ENCODE peak calls at places on chromosomes 7 and 10, in six cellular contexts. One of them, this sample, is unnamed.

GRCh38 chr10:15015451-15015850 is 28.3 kb upstream of the OLAH start:
- DNase-seq in heart right ventricle: no peak
- DNase-seq in NCI-H1417: no peak
- DNase-seq in neural progenitor cell: no peak
- DNase-seq in NCI-H1105 treated with DMSO at 0.1 percent for 48 hours: no peak
- DNase-seq in anterior cingulate cortex: no peak
- DNase-seq in this sample: no peak

GRCh38 chr7:73983437-73984164 is 44.4 kb upstream of the ELN start:
- DNase-seq in NCI-H1417: no peak
- DNase-seq in NCI-H1105 treated with DMSO at 0.1 percent for 48 hours: no peak
- DNase-seq in neural progenitor cell: no peak
- DNase-seq in anterior cingulate cortex: no peak
- DNase-seq in heart right ventricle: peak; percentile 71
- DNase-seq in this sample: no peak

GRCh38 chr7:50651227-50651989 is 86.2 kb upstream of the DDC start:
- DNase-seq in NCI-H1417: no peak
- DNase-seq in neural progenitor cell: no peak
- DNase-seq in NCI-H1105 treated with DMSO at 0.1 percent for 48 hours: no peak
- DNase-seq in heart right ventricle: no peak
- DNase-seq in anterior cingulate cortex: no peak
- DNase-seq in this sample: no peak

GRCh38 chr10:18219096-18219495 is 78.9 kb downstream of the CACNB2 start:
- DNase-seq in NCI-H1417: no peak
- DNase-seq in NCI-H1105 treated with DMSO at 0.1 percent for 48 hours: no peak
- DNase-seq in heart right ventricle: no peak
- DNase-seq in anterior cingulate cortex: no peak
- DNase-seq in neural progenitor cell: no peak
- DNase-seq in this sample: no peak

GRCh38 chr10:33703897-33704825 is 369.7 kb upstream of the NRP1 start:
- DNase-seq in NCI-H1105 treated with DMSO at 0.1 percent for 48 hours: peak; percentile 1
- DNase-seq in heart right ventricle: no peak
- DNase-seq in neural progenitor cell: peak; percentile 8
- DNase-seq in NCI-H1417: no peak
- DNase-seq in anterior cingulate cortex: no peak
- DNase-seq in this sample: no peak

GRCh38 chr7:2099036-2099957 is 133.4 kb downstream of the MAD1L1 start:
- DNase-seq in NCI-H1417: no peak
- DNase-seq in NCI-H1105 treated with DMSO at 0.1 percent for 48 hours: no peak
- DNase-seq in neural progenitor cell: no peak
- DNase-seq in heart right ventricle: no peak
- DNase-seq in anterior cingulate cortex: no peak
- DNase-seq in this sample: peak; percentile 50

GRCh38 chr10:17007836-17008235 is 121.8 kb downstream of the CUBN start:
- DNase-seq in NCI-H1105 treated with DMSO at 0.1 percent for 48 hours: no peak
- DNase-seq in heart right ventricle: no peak
- DNase-seq in anterior cingulate cortex: no peak
- DNase-seq in NCI-H1417: no peak
- DNase-seq in neural progenitor cell: no peak
- DNase-seq in this sample: no peak

GRCh38 chr7:137591444-137591843 is 247.9 kb upstream of the PTN start:
- DNase-seq in NCI-H1417: no peak
- DNase-seq in NCI-H1105 treated with DMSO at 0.1 percent for 48 hours: no peak
- DNase-seq in heart right ventricle: no peak
- DNase-seq in anterior cingulate cortex: no peak
- DNase-seq in neural progenitor cell: peak; percentile 45
- DNase-seq in this sample: no peak

GRCh38 chr10:92418891-92419290 is 127.9 kb downstream of the MARCHF5 start:
- DNase-seq in NCI-H1105 treated with DMSO at 0.1 percent for 48 hours: no peak
- DNase-seq in heart right ventricle: no peak
- DNase-seq in anterior cingulate cortex: no peak
- DNase-seq in neural progenitor cell: no peak
- DNase-seq in NCI-H1417: no peak
- DNase-seq in this sample: no peak

GRCh38 chr7:90723233-90723632 is 127.1 kb downstream of the CDK14 start:
- DNase-seq in anterior cingulate cortex: no peak
- DNase-seq in heart right ventricle: no peak
- DNase-seq in NCI-H1105 treated with DMSO at 0.1 percent for 48 hours: no peak
- DNase-seq in neural progenitor cell: no peak
- DNase-seq in NCI-H1417: no peak
- DNase-seq in this sample: no peak

GRCh38 chr7:49848211-49848841 is 74.9 kb downstream of the VWC2 start:
- DNase-seq in neural progenitor cell: no peak
- DNase-seq in heart right ventricle: no peak
- DNase-seq in NCI-H1417: no peak
- DNase-seq in NCI-H1105 treated with DMSO at 0.1 percent for 48 hours: no peak
- DNase-seq in anterior cingulate cortex: no peak
- DNase-seq in this sample: no peak

GRCh38 chr7:122965306-122965705 is 30.2 kb downstream of the TAS2R16 start:
- DNase-seq in NCI-H1417: peak; percentile 52
- DNase-seq in neural progenitor cell: no peak
- DNase-seq in anterior cingulate cortex: no peak
- DNase-seq in heart right ventricle: no peak
- DNase-seq in NCI-H1105 treated with DMSO at 0.1 percent for 48 hours: peak; percentile 94
- DNase-seq in this sample: no peak

GRCh38 chr7:94368371-94368791 is 26.3 kb upstream of the COL1A2 start:
- DNase-seq in NCI-H1105 treated with DMSO at 0.1 percent for 48 hours: peak; percentile 83
- DNase-seq in NCI-H1417: no peak
- DNase-seq in heart right ventricle: no peak
- DNase-seq in neural progenitor cell: peak; percentile 25
- DNase-seq in anterior cingulate cortex: no peak
- DNase-seq in this sample: no peak

GRCh38 chr7:70271617-70272081 is 673.4 kb downstream of the AUTS2 start:
- DNase-seq in heart right ventricle: no peak
- DNase-seq in anterior cingulate cortex: no peak
- DNase-seq in NCI-H1105 treated with DMSO at 0.1 percent for 48 hours: no peak
- DNase-seq in NCI-H1417: peak; percentile 82
- DNase-seq in neural progenitor cell: no peak
- DNase-seq in this sample: no peak

GRCh38 chr7:63899691-63900393 is 98.8 kb upstream of the ZNF722 start:
- DNase-seq in anterior cingulate cortex: peak; percentile 82
- DNase-seq in NCI-H1417: peak; percentile 20
- DNase-seq in heart right ventricle: peak; percentile 84
- DNase-seq in NCI-H1105 treated with DMSO at 0.1 percent for 48 hours: peak; percentile 64
- DNase-seq in neural progenitor cell: no peak
- DNase-seq in this sample: peak; percentile 81

GRCh38 chr10:42997849-42998165 is 79.1 kb upstream of the RET start:
- DNase-seq in neural progenitor cell: no peak
- DNase-seq in NCI-H1105 treated with DMSO at 0.1 percent for 48 hours: no peak
- DNase-seq in heart right ventricle: no peak
- DNase-seq in NCI-H1417: no peak
- DNase-seq in anterior cingulate cortex: no peak
- DNase-seq in this sample: no peak

GRCh38 chr10:18607979-18608378 is 43.4 kb downstream of the NSUN6 start:
- DNase-seq in heart right ventricle: no peak
- DNase-seq in anterior cingulate cortex: no peak
- DNase-seq in NCI-H1105 treated with DMSO at 0.1 percent for 48 hours: no peak
- DNase-seq in neural progenitor cell: no peak
- DNase-seq in NCI-H1417: no peak
- DNase-seq in this sample: no peak

GRCh38 chr7:27165089-27165654 is at the start of gene HOXA9:
- DNase-seq in neural progenitor cell: no peak
- DNase-seq in NCI-H1417: no peak
- DNase-seq in NCI-H1105 treated with DMSO at 0.1 percent for 48 hours: no peak
- DNase-seq in anterior cingulate cortex: no peak
- DNase-seq in heart right ventricle: no peak
- DNase-seq in this sample: no peak

GRCh38 chr10:19839090-19839489 is 22.9 kb downstream of the PLXDC2 start:
- DNase-seq in NCI-H1105 treated with DMSO at 0.1 percent for 48 hours: no peak
- DNase-seq in NCI-H1417: no peak
- DNase-seq in anterior cingulate cortex: no peak
- DNase-seq in neural progenitor cell: no peak
- DNase-seq in heart right ventricle: no peak
- DNase-seq in this sample: no peak

GRCh38 chr10:7558036-7558435 is 108.7 kb downstream of the ITIH5 start:
- DNase-seq in NCI-H1417: no peak
- DNase-seq in heart right ventricle: no peak
- DNase-seq in NCI-H1105 treated with DMSO at 0.1 percent for 48 hours: no peak
- DNase-seq in anterior cingulate cortex: no peak
- DNase-seq in neural progenitor cell: no peak
- DNase-seq in this sample: no peak

GRCh38 chr7:23938937-23939552 is 229.0 kb downstream of the STK31 start:
- DNase-seq in NCI-H1105 treated with DMSO at 0.1 percent for 48 hours: peak; percentile 29
- DNase-seq in neural progenitor cell: peak; percentile 65
- DNase-seq in heart right ventricle: no peak
- DNase-seq in NCI-H1417: peak; percentile 20
- DNase-seq in anterior cingulate cortex: no peak
- DNase-seq in this sample: peak; percentile 2

GRCh38 chr7:54898659-54899340 is 120.0 kb upstream of the EGFR start:
- DNase-seq in neural progenitor cell: no peak
- DNase-seq in NCI-H1417: no peak
- DNase-seq in heart right ventricle: no peak
- DNase-seq in NCI-H1105 treated with DMSO at 0.1 percent for 48 hours: no peak
- DNase-seq in anterior cingulate cortex: no peak
- DNase-seq in this sample: no peak

GRCh38 chr7:134113655-134114054 is 13.5 kb upstream of the LRGUK start:
- DNase-seq in heart right ventricle: no peak
- DNase-seq in NCI-H1105 treated with DMSO at 0.1 percent for 48 hours: no peak
- DNase-seq in anterior cingulate cortex: no peak
- DNase-seq in neural progenitor cell: no peak
- DNase-seq in NCI-H1417: no peak
- DNase-seq in this sample: no peak

GRCh38 chr7:114345494-114345893 is 69.1 kb upstream of the FOXP2 start:
- DNase-seq in neural progenitor cell: no peak
- DNase-seq in NCI-H1105 treated with DMSO at 0.1 percent for 48 hours: no peak
- DNase-seq in heart right ventricle: no peak
- DNase-seq in NCI-H1417: no peak
- DNase-seq in anterior cingulate cortex: no peak
- DNase-seq in this sample: no peak

GRCh38 chr7:108368466-108368865 is 87.8 kb downstream of the NRCAM start:
- DNase-seq in heart right ventricle: no peak
- DNase-seq in neural progenitor cell: no peak
- DNase-seq in anterior cingulate cortex: no peak
- DNase-seq in NCI-H1417: peak; percentile 24
- DNase-seq in NCI-H1105 treated with DMSO at 0.1 percent for 48 hours: no peak
- DNase-seq in this sample: no peak

GRCh38 chr7:23184709-23185354 is 3.0 kb downstream of the NUP42 start:
- DNase-seq in neural progenitor cell: peak; percentile 13
- DNase-seq in NCI-H1105 treated with DMSO at 0.1 percent for 48 hours: peak; percentile 52
- DNase-seq in heart right ventricle: no peak
- DNase-seq in anterior cingulate cortex: no peak
- DNase-seq in NCI-H1417: peak; percentile 7
- DNase-seq in this sample: no peak

GRCh38 chr10:19922236-19922963 is 106.2 kb downstream of the PLXDC2 start:
- DNase-seq in neural progenitor cell: no peak
- DNase-seq in NCI-H1417: no peak
- DNase-seq in anterior cingulate cortex: no peak
- DNase-seq in heart right ventricle: no peak
- DNase-seq in NCI-H1105 treated with DMSO at 0.1 percent for 48 hours: no peak
- DNase-seq in this sample: no peak

GRCh38 chr7:87113077-87113476 is 39.2 kb upstream of the DMTF1 start:
- DNase-seq in heart right ventricle: no peak
- DNase-seq in neural progenitor cell: no peak
- DNase-seq in NCI-H1105 treated with DMSO at 0.1 percent for 48 hours: no peak
- DNase-seq in anterior cingulate cortex: no peak
- DNase-seq in NCI-H1417: no peak
- DNase-seq in this sample: no peak

GRCh38 chr10:31669367-31669766 is 259.3 kb downstream of the ARHGAP12 start:
- DNase-seq in neural progenitor cell: no peak
- DNase-seq in NCI-H1105 treated with DMSO at 0.1 percent for 48 hours: no peak
- DNase-seq in anterior cingulate cortex: no peak
- DNase-seq in NCI-H1417: no peak
- DNase-seq in heart right ventricle: no peak
- DNase-seq in this sample: no peak

GRCh38 chr10:132276706-132277105 is 31.0 kb downstream of the STK32C start:
- DNase-seq in anterior cingulate cortex: no peak
- DNase-seq in NCI-H1417: no peak
- DNase-seq in neural progenitor cell: no peak
- DNase-seq in heart right ventricle: no peak
- DNase-seq in NCI-H1105 treated with DMSO at 0.1 percent for 48 hours: no peak
- DNase-seq in this sample: no peak

GRCh38 chr7:149720372-149721083 is 52.9 kb downstream of the ZNF467 start:
- DNase-seq in NCI-H1417: no peak
- DNase-seq in anterior cingulate cortex: peak; percentile 68
- DNase-seq in heart right ventricle: peak; percentile 87
- DNase-seq in neural progenitor cell: no peak
- DNase-seq in NCI-H1105 treated with DMSO at 0.1 percent for 48 hours: no peak
- DNase-seq in this sample: no peak

GRCh38 chr10:123766761-123767160 is 100.6 kb downstream of the GPR26 start:
- DNase-seq in NCI-H1417: no peak
- DNase-seq in neural progenitor cell: no peak
- DNase-seq in heart right ventricle: no peak
- DNase-seq in NCI-H1105 treated with DMSO at 0.1 percent for 48 hours: no peak
- DNase-seq in anterior cingulate cortex: no peak
- DNase-seq in this sample: no peak

GRCh38 chr10:59362991-59363390 is 642 bp upstream of the FAM13C start:
- DNase-seq in neural progenitor cell: peak; percentile 85
- DNase-seq in NCI-H1417: peak; percentile 73
- DNase-seq in heart right ventricle: peak; percentile 58
- DNase-seq in anterior cingulate cortex: no peak
- DNase-seq in NCI-H1105 treated with DMSO at 0.1 percent for 48 hours: peak; percentile 65
- DNase-seq in this sample: no peak

GRCh38 chr10:126511917-126512487 is 123.7 kb upstream of the ADAM12 start:
- DNase-seq in heart right ventricle: no peak
- DNase-seq in neural progenitor cell: no peak
- DNase-seq in NCI-H1417: no peak
- DNase-seq in NCI-H1105 treated with DMSO at 0.1 percent for 48 hours: no peak
- DNase-seq in anterior cingulate cortex: no peak
- DNase-seq in this sample: no peak

GRCh38 chr7:75813084-75813483 is 522 bp downstream of the CCL24 start:
- DNase-seq in heart right ventricle: no peak
- DNase-seq in NCI-H1105 treated with DMSO at 0.1 percent for 48 hours: no peak
- DNase-seq in anterior cingulate cortex: no peak
- DNase-seq in NCI-H1417: no peak
- DNase-seq in neural progenitor cell: no peak
- DNase-seq in this sample: no peak